ENCODE peak calls at places on chromosome 21, in nine cellular contexts. J, K, H, V, A, N, B, X and T are unnamed samples.

GRCh38 chr21:44919111-44919912 is 1.4 kb downstream of the ITGB2 start:
- DNase-seq in J (no peak), K (peak), H (peak), V (no peak), A (no peak), N (no peak), B (no peak), X (peak), T (no peak)

GRCh38 chr21:28932717-28933116 is 60.0 kb downstream of the LTN1 start:
- DNase-seq in J (no peak), K (no peak), H (no peak), V (no peak), A (no peak), N (no peak), B (no peak), X (no peak), T (no peak)

GRCh38 chr21:16388291-16388690 is 658.5 kb downstream of the USP25 start:
- DNase-seq in J (no peak), K (no peak), H (no peak), V (no peak), A (no peak), N (no peak), B (no peak), X (no peak), T (no peak)

GRCh38 chr21:34261841-34262832 is 101.7 kb upstream of the KCNE2 start:
- DNase-seq in J (no peak), K (no peak), H (no peak), V (no peak), A (no peak), N (no peak), B (no peak), X (no peak), T (no peak)

GRCh38 chr21:33293136-33293535 is 27.0 kb downstream of the IL10RB start:
- DNase-seq in J (no peak), K (no peak), H (no peak), V (no peak), A (no peak), N (no peak), B (no peak), X (no peak), T (no peak)

GRCh38 chr21:34073749-34074282 is 438 bp downstream of the MRPS6 start:
- DNase-seq in J (no peak), K (no peak), H (peak), V (no peak), A (no peak), N (no peak), B (no peak), X (peak), T (no peak)

GRCh38 chr21:43731891-43732711 is 13.2 kb downstream of the PDXK start:
- DNase-seq in J (no peak), K (peak), H (peak), V (no peak), A (no peak), N (no peak), B (no peak), X (peak), T (no peak)

GRCh38 chr21:45266518-45267389 is 20.9 kb downstream of the POFUT2 start:
- DNase-seq in J (no peak), K (no peak), H (peak), V (peak), A (peak), N (no peak), B (peak), X (no peak), T (no peak)

GRCh38 chr21:34701726-34702125 is 32.9 kb downstream of the CLIC6 start:
- DNase-seq in J (no peak), K (no peak), H (no peak), V (no peak), A (no peak), N (no peak), B (no peak), X (no peak), T (no peak)

GRCh38 chr21:45545691-45546531 is 3.7 kb upstream of the SLC19A1 start:
- DNase-seq in J (no peak), K (peak), H (peak), V (no peak), A (no peak), N (no peak), B (no peak), X (peak), T (no peak)

GRCh38 chr21:45636921-45637646 is 6.4 kb upstream of the PCBP3 start:
- DNase-seq in J (no peak), K (no peak), H (no peak), V (no peak), A (no peak), N (no peak), B (no peak), X (peak), T (no peak)

GRCh38 chr21:45417256-45417950 is 12.4 kb downstream of the COL18A1 start:
- DNase-seq in J (no peak), K (peak), H (no peak), V (no peak), A (no peak), N (no peak), B (no peak), X (peak), T (no peak)

GRCh38 chr21:44533891-44534627 is 5.9 kb downstream of the KRTAP10-1 start:
- DNase-seq in J (no peak), K (no peak), H (peak), V (no peak), A (peak), N (no peak), B (no peak), X (no peak), T (no peak)

GRCh38 chr21:29287383-29287782 is 11.3 kb upstream of the BACH1 start:
- DNase-seq in J (no peak), K (no peak), H (no peak), V (no peak), A (no peak), N (no peak), B (no peak), X (no peak), T (no peak)

GRCh38 chr21:32702702-32703101 is 25.1 kb downstream of the SYNJ1 start:
- DNase-seq in J (peak), K (no peak), H (no peak), V (no peak), A (no peak), N (no peak), B (no peak), X (no peak), T (peak)

GRCh38 chr21:45001134-45002095 is 61.6 kb downstream of the SLX9 start:
- DNase-seq in J (peak), K (no peak), H (peak), V (no peak), A (peak), N (peak), B (no peak), X (peak), T (peak)

GRCh38 chr21:44438531-44439210 is 16.6 kb upstream of the LRRC3 start:
- DNase-seq in J (no peak), K (no peak), H (peak), V (no peak), A (no peak), N (no peak), B (no peak), X (peak), T (no peak)

GRCh38 chr21:33761104-33762036 is 119.1 kb downstream of the ITSN1 start:
- DNase-seq in J (peak), K (no peak), H (no peak), V (no peak), A (peak), N (peak), B (no peak), X (no peak), T (peak)

GRCh38 chr21:46142581-46143473 is 12.6 kb downstream of the FTCD start:
- DNase-seq in J (no peak), K (peak), H (no peak), V (no peak), A (no peak), N (no peak), B (no peak), X (peak), T (no peak)

GRCh38 chr21:42231761-42232160 is 12.8 kb downstream of the ABCG1 start:
- DNase-seq in J (no peak), K (no peak), H (no peak), V (no peak), A (no peak), N (no peak), B (no peak), X (no peak), T (no peak)
- TF ChIP-seq CTCF in J (no peak), K (no peak), H (no peak), V (no peak), A (no peak), N (no peak), B (no peak), X (no peak), T (no peak)

DNA sequence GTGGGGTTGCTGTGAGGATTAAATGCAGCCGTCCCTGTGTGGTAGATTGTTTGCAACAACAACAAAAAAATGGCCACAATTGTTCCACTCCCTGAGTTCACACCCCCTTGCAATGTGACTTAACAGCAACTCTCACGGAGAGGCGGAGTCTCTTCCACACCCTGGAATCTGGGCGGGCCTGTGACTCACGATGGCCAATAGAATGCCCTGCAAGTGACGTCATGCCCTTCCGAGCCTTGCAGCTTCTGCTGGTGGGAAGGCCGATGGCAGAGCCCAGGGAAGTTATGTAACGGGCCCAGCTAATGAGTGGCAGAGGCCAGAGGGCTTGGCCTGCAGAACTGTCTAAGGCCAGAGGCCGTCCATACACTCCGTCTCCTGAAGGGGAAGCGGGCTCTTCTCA is 87.9 kb downstream of the RIPK4 start:
- DNase-seq in J (peak), K (peak), H (peak), V (peak), A (peak), N (peak), B (peak), X (peak), T (peak)
- H3K27ac ChIP-seq in J (peak), K (no peak), H (peak), V (peak), A (peak), N (peak), B (no peak), X (peak), T (peak)

GRCh38 chr21:31038376-31038775 is at the start of gene KRTAP19-8:
- DNase-seq in J (no peak), K (no peak), H (no peak), V (no peak), A (no peak), N (no peak), B (no peak), X (no peak), T (no peak)
- TF ChIP-seq CTCF in J (no peak), K (no peak), H (no peak), V (no peak), A (no peak), N (no peak), B (no peak), X (no peak), T (no peak)

GRCh38 chr21:22106720-22107410 is 1108.7 kb downstream of the NCAM2 start:
- DNase-seq in J (no peak), K (no peak), H (no peak), V (no peak), A (no peak), N (no peak), B (no peak), X (no peak), T (no peak)
- H3K27ac ChIP-seq in J (no peak), K (no peak), H (no peak), V (no peak), A (no peak), N (no peak), B (no peak), X (no peak), T (no peak)

GRCh38 chr21:17925000-17925610 is 105.9 kb upstream of the C21orf91 start:
- DNase-seq in J (peak), K (peak), H (no peak), V (peak), A (peak), N (peak), B (no peak), X (no peak), T (peak)
- TF ChIP-seq CTCF in J (peak), K (peak), H (peak), V (peak), A (peak), N (peak), B (peak), X (peak), T (peak)

DNA sequence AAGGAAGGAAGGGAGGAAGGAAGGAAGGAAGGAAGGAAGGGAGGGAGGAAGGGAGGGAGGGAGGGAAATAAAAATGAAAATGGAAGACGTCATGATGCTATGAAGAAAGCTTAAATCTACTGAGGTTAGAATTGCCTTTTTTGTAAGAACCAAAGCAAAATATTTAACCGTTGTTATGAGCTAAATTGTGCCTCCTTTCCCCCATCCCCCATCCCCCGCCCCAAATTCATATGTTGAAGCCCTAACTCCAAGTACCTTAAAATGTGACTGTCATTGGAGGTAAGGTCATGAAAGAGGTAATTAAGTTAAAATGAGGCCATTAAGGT is 80.1 kb upstream of the CXADR start:
- DNase-seq in J (no peak), K (no peak), H (no peak), V (no peak), A (no peak), N (no peak), B (no peak), X (no peak), T (no peak)
- H3K27ac ChIP-seq in J (no peak), K (no peak), H (no peak), V (no peak), A (no peak), N (no peak), B (no peak), X (no peak), T (no peak)

DNA sequence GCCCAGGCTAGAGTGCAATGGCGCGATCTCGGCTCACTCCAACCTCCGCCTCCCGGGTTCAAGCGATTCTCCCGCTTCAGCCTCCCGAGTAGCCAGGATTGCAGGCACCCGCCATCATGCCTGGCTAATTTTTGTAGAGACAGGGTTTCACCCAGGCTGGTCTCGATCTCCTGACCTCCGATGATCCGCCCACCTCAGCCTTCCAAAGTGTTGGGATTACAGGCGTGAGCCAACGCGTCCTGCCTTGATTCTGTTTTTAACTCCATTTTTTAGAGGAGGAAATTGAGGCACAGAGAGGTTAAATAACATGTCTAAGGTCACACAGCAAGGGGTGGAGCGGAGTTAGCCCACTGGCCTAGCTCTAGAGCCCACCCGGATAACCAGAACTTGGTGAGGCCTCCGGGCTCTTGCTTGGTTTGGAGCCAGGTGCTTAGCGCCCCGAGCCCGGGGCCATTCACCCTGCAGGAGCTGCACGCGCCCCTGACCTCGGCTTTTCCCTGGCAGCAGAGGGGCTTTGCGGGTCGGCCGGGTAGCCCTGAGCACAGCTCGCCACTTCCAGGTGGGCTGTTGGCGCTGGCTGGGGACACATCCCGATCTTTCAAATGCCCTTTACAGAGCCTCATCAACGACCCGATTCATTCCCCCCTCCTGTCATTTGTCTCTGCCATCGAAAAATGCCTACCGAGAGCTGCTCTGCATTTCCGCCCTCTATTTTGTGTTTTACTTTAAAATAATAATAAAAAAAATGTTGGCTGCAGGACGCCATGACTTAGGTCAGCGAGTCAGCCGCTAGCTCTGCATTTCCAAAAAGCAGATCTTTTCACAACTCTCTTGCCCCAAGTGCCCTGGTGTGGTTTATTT is 11.2 kb downstream of the SIM2 start:
- DNase-seq in J (no peak), K (no peak), H (peak), V (no peak), A (no peak), N (no peak), B (no peak), X (no peak), T (no peak)
- TF ChIP-seq CTCF in J (no peak), K (no peak), H (no peak), V (no peak), A (no peak), N (no peak), B (no peak), X (no peak), T (no peak)

GRCh38 chr21:42039911-42040351 is 29.8 kb upstream of the ZBTB21 start:
- DNase-seq in J (no peak), K (peak), H (no peak), V (no peak), A (no peak), N (no peak), B (no peak), X (no peak), T (peak)

GRCh38 chr21:42038826-42039425 is 28.8 kb upstream of the ZBTB21 start:
- DNase-seq in J (no peak), K (no peak), H (no peak), V (no peak), A (no peak), N (no peak), B (no peak), X (no peak), T (peak)

GRCh38 chr21:42038393-42038792 is 28.2 kb upstream of the ZBTB21 start:
- DNase-seq in J (no peak), K (no peak), H (no peak), V (no peak), A (no peak), N (no peak), B (no peak), X (no peak), T (no peak)

GRCh38 chr21:42040411-42041180 is 30.4 kb upstream of the ZBTB21 start:
- DNase-seq in J (peak), K (no peak), H (no peak), V (no peak), A (no peak), N (peak), B (no peak), X (no peak), T (peak)

GRCh38 chr21:42039470-42039901 is 29.3 kb upstream of the ZBTB21 start:
- DNase-seq in J (no peak), K (no peak), H (no peak), V (no peak), A (peak), N (no peak), B (no peak), X (no peak), T (no peak)
- H3K27ac ChIP-seq in J (no peak), K (no peak), H (peak), V (peak), A (peak), N (no peak), B (no peak), X (peak), T (peak)

GRCh38 chr21:39011911-39012310 is 171.3 kb downstream of the PSMG1 start:
- DNase-seq in J (no peak), K (no peak), H (no peak), V (no peak), A (no peak), N (no peak), B (no peak), X (no peak), T (no peak)

GRCh38 chr21:39014751-39015150 is 168.5 kb downstream of the PSMG1 start:
- DNase-seq in J (peak), K (no peak), H (no peak), V (no peak), A (no peak), N (no peak), B (no peak), X (no peak), T (peak)

GRCh38 chr21:39010629-39011404 is 172.4 kb downstream of the PSMG1 start:
- DNase-seq in J (no peak), K (no peak), H (no peak), V (no peak), A (no peak), N (no peak), B (no peak), X (no peak), T (no peak)

GRCh38 chr21:39009587-39010225 is 173.5 kb downstream of the PSMG1 start:
- DNase-seq in J (no peak), K (no peak), H (no peak), V (no peak), A (no peak), N (no peak), B (no peak), X (no peak), T (no peak)

GRCh38 chr21:39012314-39013230 is 170.7 kb downstream of the PSMG1 start:
- DNase-seq in J (peak), K (no peak), H (no peak), V (no peak), A (no peak), N (no peak), B (no peak), X (no peak), T (no peak)
- TF ChIP-seq CTCF in J (no peak), K (no peak), H (no peak), V (no peak), A (no peak), N (no peak), B (no peak), X (no peak), T (no peak)